ENCODE peak calls at places on chromosomes 7 and 10, in six cellular contexts. U is brain microvascular endothelial cell, T is dorsolateral prefrontal cortex, X is astrocyte of the cerebellum, I is PC-9, K is tibial artery. O is an unnamed sample.

GRCh38 chr10:119039161-119039560 is 9.6 kb downstream of the NANOS1 start:
- DNase-seq in I (no peak), U (no peak), T (no peak), X (no peak), K (no peak), O (no peak)

GRCh38 chr10:124997791-124998623 is 56.1 kb downstream of the ZRANB1 start:
- DNase-seq in K (peak), T (peak), X (no peak), I (no peak), U (no peak), O (no peak)

GRCh38 chr10:60208676-60209269 is 180.9 kb downstream of the ANK3 start:
- DNase-seq in K (no peak), I (peak), X (peak), U (no peak), T (no peak), O (no peak)

GRCh38 chr10:30724296-30724695 is 94.7 kb upstream of the LYZL2 start:
- DNase-seq in U (no peak), K (no peak), T (no peak), I (no peak), X (no peak), O (no peak)

GRCh38 chr7:30699706-30700495 is 17.6 kb upstream of the CRHR2 start:
- DNase-seq in T (no peak), I (no peak), U (no peak), X (no peak), K (no peak), O (no peak)

GRCh38 chr10:62545667-62546066 is 171.5 kb downstream of the ZNF365 start:
- DNase-seq in U (peak), I (no peak), T (no peak), K (no peak), X (no peak), O (peak)

GRCh38 chr7:12162420-12163113 is 48.5 kb upstream of the TMEM106B start:
- DNase-seq in U (peak), I (peak), K (no peak), T (no peak), X (peak), O (no peak)

GRCh38 chr10:1004294-1004693 is 16.1 kb downstream of the GTPBP4 start:
- DNase-seq in U (no peak), K (no peak), X (no peak), I (no peak), T (no peak), O (no peak)

GRCh38 chr10:24518981-24519597 is 204.6 kb downstream of the ARHGAP21 start:
- DNase-seq in X (peak), T (peak), K (no peak), I (no peak), U (peak), O (no peak)

GRCh38 chr7:12738665-12739064 is 51.2 kb downstream of the ARL4A start:
- DNase-seq in K (no peak), T (no peak), I (peak), X (no peak), U (no peak), O (no peak)

GRCh38 chr7:118420888-118421287 is 196.4 kb downstream of the ANKRD7 start:
- DNase-seq in X (no peak), T (no peak), I (no peak), K (no peak), U (no peak), O (no peak)

GRCh38 chr7:75567948-75568595 is 76.0 kb downstream of the SPDYE5 start:
- DNase-seq in I (no peak), K (no peak), X (no peak), T (no peak), U (no peak), O (no peak)

GRCh38 chr7:135147899-135148721 is at the start of gene TMEM140:
- DNase-seq in I (peak), U (peak), K (no peak), X (no peak), T (peak), O (no peak)

GRCh38 chr10:95247200-95247880 is 43.5 kb downstream of the PDLIM1 start:
- DNase-seq in U (peak), I (peak), X (no peak), K (no peak), T (no peak), O (peak)

GRCh38 chr10:36489181-36489927 is 636.0 kb upstream of the ANKRD30A start:
- DNase-seq in U (peak), T (no peak), X (no peak), I (no peak), K (no peak), O (no peak)

GRCh38 chr7:73373741-73374140 is 45.8 kb downstream of the FKBP6 start:
- DNase-seq in T (no peak), X (no peak), I (no peak), U (no peak), K (no peak), O (no peak)

GRCh38 chr7:95478139-95479037 is 7.4 kb upstream of the ASB4 start:
- DNase-seq in U (peak), T (peak), X (peak), I (no peak), K (no peak), O (no peak)

GRCh38 chr10:45453639-45454250 is 79.7 kb downstream of the ALOX5 start:
- DNase-seq in K (no peak), U (no peak), I (no peak), X (no peak), T (no peak), O (no peak)

GRCh38 chr10:132335189-132336063 is 3.4 kb downstream of the LRRC27 start:
- DNase-seq in T (peak), K (peak), U (no peak), X (no peak), I (no peak), O (no peak)

GRCh38 chr7:12524794-12525386 is 45.6 kb upstream of the SCIN start:
- DNase-seq in K (no peak), U (peak), I (peak), X (peak), T (no peak), O (peak)

GRCh38 chr10:42962120-42962901 is 114.6 kb upstream of the RET start:
- DNase-seq in T (no peak), I (no peak), X (no peak), K (peak), U (no peak), O (no peak)

GRCh38 chr10:110363572-110364411 is 59.1 kb upstream of the SMNDC1 start:
- DNase-seq in U (no peak), X (no peak), K (no peak), I (no peak), T (peak), O (no peak)

GRCh38 chr7:130961128-130961601 is 227.2 kb upstream of the KLF14 start:
- DNase-seq in X (peak), U (peak), K (no peak), T (no peak), I (no peak), O (peak)

GRCh38 chr10:11163990-11164805 is 146.5 kb downstream of the CELF2 start:
- DNase-seq in T (no peak), K (no peak), U (no peak), I (no peak), X (no peak), O (no peak)

GRCh38 chr10:27461312-27461711 is 42.8 kb upstream of the RAB18 start:
- DNase-seq in T (no peak), K (no peak), I (no peak), U (no peak), X (no peak), O (no peak)

GRCh38 chr10:1534820-1535219 is 202.5 kb downstream of the ADARB2 start:
- DNase-seq in T (no peak), U (no peak), I (no peak), X (no peak), K (no peak), O (no peak)

GRCh38 chr7:157027568-157028527 is 17.4 kb upstream of the MNX1 start:
- DNase-seq in X (no peak), U (no peak), I (peak), T (no peak), K (no peak), O (no peak)

GRCh38 chr7:70614237-70614984 is 517.5 kb upstream of the GALNT17 start:
- DNase-seq in I (no peak), X (peak), U (no peak), T (peak), K (peak), O (no peak)

GRCh38 chr7:48298779-48299178 is 127.5 kb downstream of the ABCA13 start:
- DNase-seq in T (no peak), K (no peak), X (no peak), I (no peak), U (peak), O (peak)

GRCh38 chr7:65953321-65953720 is 28.7 kb downstream of the GUSB start:
- DNase-seq in I (no peak), U (no peak), T (no peak), X (no peak), K (no peak), O (no peak)

GRCh38 chr10:126063353-126063791 is 167.0 kb downstream of the FANK1 start:
- DNase-seq in T (no peak), U (peak), I (peak), X (peak), K (no peak), O (no peak)

GRCh38 chr10:103451871-103452713 is at the start of gene CALHM2:
- DNase-seq in K (peak), X (no peak), U (peak), I (peak), T (peak), O (no peak)
- TF ChIP-seq CTCF in K (no peak), X (no peak), U (peak), I (no peak), T (no peak), O (no peak)

GRCh38 chr7:85183296-85183695 is 3.6 kb downstream of the SEMA3D start:
- DNase-seq in K (no peak), U (no peak), I (no peak), T (no peak), X (no peak), O (no peak)

GRCh38 chr7:85186083-85186520 is 754 bp downstream of the SEMA3D start:
- DNase-seq in K (peak), I (no peak), X (peak), T (peak), U (peak), O (no peak)

GRCh38 chr7:85184599-85185354 is 2.1 kb downstream of the SEMA3D start:
- DNase-seq in X (no peak), U (peak), I (no peak), K (peak), T (peak), O (no peak)

GRCh38 chr7:85186521-85187241 is at the start of gene SEMA3D:
- DNase-seq in X (peak), I (peak), K (peak), T (peak), U (peak), O (no peak)

GRCh38 chr7:85185355-85186082 is 1.3 kb downstream of the SEMA3D start:
- DNase-seq in I (no peak), T (peak), K (peak), U (peak), X (peak), O (no peak)
- TF ChIP-seq CTCF in I (no peak), T (no peak), K (no peak), U (peak), X (no peak), O (peak)

DNA sequence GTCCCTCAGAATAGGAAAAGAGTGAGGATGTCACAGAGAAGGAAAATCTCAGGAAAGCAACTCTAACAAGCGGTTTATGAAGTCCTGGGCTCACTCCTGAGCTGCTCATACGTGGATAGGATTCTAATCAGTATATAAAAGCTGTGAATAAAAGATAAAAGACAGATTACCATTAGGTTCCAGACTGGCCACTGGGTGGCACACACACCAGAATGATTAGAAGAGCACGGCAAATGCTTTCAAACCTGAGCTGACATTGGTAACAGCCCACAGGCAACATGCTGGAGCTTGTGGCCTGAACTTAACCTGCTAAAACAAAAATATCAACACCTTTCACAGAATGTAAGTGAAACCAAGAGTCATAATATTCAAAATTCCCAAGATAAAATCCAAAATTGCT is 370.8 kb downstream of the GRID1 start:
- DNase-seq in T (peak), I (no peak), X (no peak), U (peak), K (no peak), O (no peak)
- TF ChIP-seq CTCF in T (peak), I (peak), X (peak), U (peak), K (no peak), O (no peak)

GRCh38 chr10:88987243-88987726 is 3.3 kb upstream of the FAS start:
- DNase-seq in X (peak), I (no peak), K (no peak), U (no peak), T (no peak), O (no peak)
- TF ChIP-seq CTCF in X (no peak), I (peak), K (no peak), U (no peak), T (no peak), O (no peak)

GRCh38 chr7:25843467-25843866 is 308.5 kb upstream of the NFE2L3 start:
- DNase-seq in U (no peak), X (no peak), K (no peak), T (no peak), I (no peak), O (no peak)
- TF ChIP-seq CTCF in U (peak), X (no peak), K (no peak), T (no peak), I (no peak), O (no peak)

DNA sequence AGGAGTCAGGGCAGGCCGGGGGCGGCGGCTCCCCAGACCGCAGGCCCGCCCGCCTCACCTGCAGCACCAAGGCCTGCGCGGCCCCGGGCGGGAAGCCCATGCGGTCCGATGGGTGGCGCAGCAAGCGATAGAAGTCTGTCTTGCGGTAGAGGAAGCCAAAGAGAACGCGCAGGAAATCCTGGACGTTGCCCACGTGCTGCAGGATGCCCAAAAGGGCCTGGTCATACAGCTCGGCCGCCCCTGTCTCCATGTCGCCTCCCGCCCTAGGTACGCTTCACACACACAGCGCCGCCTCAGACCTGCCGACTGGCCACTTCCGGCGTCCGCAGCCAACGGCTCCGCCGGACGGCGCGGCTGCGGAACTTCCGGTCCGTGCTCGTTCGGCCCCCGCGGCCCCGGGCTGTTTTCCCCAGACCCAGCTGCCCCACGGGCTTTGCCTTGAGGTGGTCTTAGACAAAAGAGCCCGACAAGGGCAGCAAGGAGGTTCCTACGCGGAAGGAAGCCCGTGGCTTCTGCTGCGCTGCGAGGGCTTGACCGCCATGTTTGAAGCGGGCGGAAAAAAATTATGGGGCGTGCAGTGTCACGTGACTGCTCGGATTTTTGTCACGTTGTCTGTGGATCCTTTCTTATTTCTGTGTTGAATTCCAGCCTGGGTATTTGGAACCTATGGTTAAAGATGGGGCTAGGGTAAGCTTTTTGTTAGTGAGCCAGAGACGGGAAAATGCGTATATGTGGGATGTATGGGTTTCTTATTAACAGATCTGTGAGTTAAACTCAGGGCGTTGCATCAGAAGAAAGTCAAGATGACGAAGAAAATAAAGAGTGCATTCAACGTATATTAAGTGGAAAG is at the start of gene NUDCD3:
- DNase-seq in K (peak), T (peak), I (peak), X (peak), U (peak), O (no peak)
- TF ChIP-seq CTCF in K (no peak), T (peak), I (peak), X (peak), U (peak), O (peak)

GRCh38 chr7:44258865-44259546 is 58.2 kb downstream of the YKT6 start:
- DNase-seq in U (no peak), T (no peak), K (no peak), X (no peak), I (no peak), O (no peak)

GRCh38 chr7:44257213-44257612 is 56.4 kb downstream of the YKT6 start:
- DNase-seq in X (no peak), K (no peak), T (no peak), U (no peak), I (no peak), O (no peak)

GRCh38 chr7:44256459-44256858 is 55.7 kb downstream of the YKT6 start:
- DNase-seq in T (no peak), U (no peak), K (no peak), X (no peak), I (no peak), O (no peak)

GRCh38 chr7:44258423-44258760 is 57.6 kb downstream of the YKT6 start:
- DNase-seq in U (no peak), I (no peak), K (no peak), X (no peak), T (no peak), O (no peak)

DNA sequence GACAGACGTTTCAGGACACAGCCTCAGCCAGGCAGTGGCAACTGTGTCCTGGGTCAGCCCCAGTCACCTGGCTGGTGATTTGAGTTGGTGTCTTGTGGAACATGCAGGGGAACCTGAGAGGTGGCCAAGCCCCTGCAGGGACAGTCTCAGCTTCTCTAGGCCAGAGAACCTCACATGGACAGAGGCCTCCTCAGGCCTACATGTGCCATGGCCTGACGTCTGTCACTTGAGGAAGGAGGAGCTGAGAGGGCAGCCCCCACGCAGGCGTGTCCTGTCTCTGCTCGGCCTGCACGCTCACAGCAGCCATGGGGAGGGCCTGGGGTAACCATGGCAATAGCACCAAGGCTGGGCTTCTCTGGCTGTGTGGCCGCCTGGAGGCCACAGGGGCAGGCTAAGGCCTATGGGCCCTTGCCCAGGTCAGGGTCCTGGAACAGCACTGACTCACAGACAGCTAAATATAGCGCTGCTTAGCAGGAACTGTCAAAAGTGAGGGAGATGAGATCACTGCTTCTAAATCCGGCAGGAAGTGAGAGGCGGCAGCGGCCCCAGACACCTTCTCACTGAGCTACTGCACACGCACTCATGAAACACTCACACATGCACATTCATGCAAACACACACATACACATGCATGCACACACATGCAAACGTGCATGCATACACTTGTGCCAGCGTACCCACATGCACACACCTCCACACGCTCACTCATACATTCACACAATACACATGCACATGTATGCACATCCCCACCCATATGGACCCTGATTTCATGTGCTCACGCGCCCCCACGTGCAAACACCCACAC is 57.0 kb downstream of the YKT6 start:
- DNase-seq in K (peak), X (peak), I (peak), T (peak), U (peak), O (peak)
- TF ChIP-seq CTCF in K (peak), X (no peak), I (no peak), T (no peak), U (no peak), O (no peak)

GRCh38 chr10:54940418-54940817 is 139.4 kb upstream of the PCDH15 start:
- DNase-seq in T (no peak), K (no peak), I (no peak), U (no peak), X (no peak), O (no peak)
- TF ChIP-seq CTCF in T (no peak), K (no peak), I (peak), U (no peak), X (peak), O (no peak)

GRCh38 chr7:425794-426188 is 93.9 kb downstream of the PDGFA start:
- DNase-seq in I (no peak), X (no peak), U (no peak), T (no peak), K (peak), O (no peak)
- TF ChIP-seq CTCF in I (no peak), X (no peak), U (no peak), T (no peak), K (no peak), O (no peak)

O was measured in AG09309.